ENCODE peak calls at places on chromosome 13, in nine cellular contexts. A is PC-3, S is colonic mucosa, V is neural crest cell, X is esophagus squamous epithelium, L is activated B cell treated with CpG ODN at 0.5 μM for 24 hours, W is SK-N-SH, G is fibroblast of mammary gland, M is cardiac muscle cell. U is an unnamed sample.
A peak's percentile ranks its signal among the peaks of the same experiment; 100 is the strongest.

GRCh38 chr13:45398862-45399261 is 19.3 kb downstream of the SLC25A30 start:
- DNase-seq in A (no peak), S (no peak), V (no peak), X (no peak), L (no peak), W (no peak), G (no peak), M (no peak), U (no peak)

GRCh38 chr13:96299235-96299634 is 209.3 kb downstream of the HS6ST3 start:
- DNase-seq in A (peak; percentile 1), S (no peak), V (no peak), X (no peak), L (no peak), W (no peak), G (no peak), M (no peak), U (no peak)

GRCh38 chr13:110714798-110715394 is 1.4 kb downstream of the ING1 start:
- DNase-seq in A (peak; percentile 37), S (peak; percentile 69), V (peak; percentile 37), X (no peak), L (peak; percentile 58), W (no peak), G (peak; percentile 34), M (peak; percentile 56), U (peak; percentile 73)

GRCh38 chr13:101915755-101916107 is 463.3 kb downstream of the ITGBL1 start:
- DNase-seq in A (no peak), S (no peak), V (no peak), X (no peak), L (no peak), W (no peak), G (no peak), M (no peak), U (no peak)

GRCh38 chr13:109734002-109734785 is 52.2 kb downstream of the IRS2 start:
- DNase-seq in A (no peak), S (no peak), V (no peak), X (no peak), L (no peak), W (no peak), G (no peak), M (no peak), U (no peak)

GRCh38 chr13:107563099-107563925 is 652.0 kb downstream of the LIG4 start:
- DNase-seq in A (no peak), S (no peak), V (peak; percentile 15), X (no peak), L (no peak), W (peak; percentile 25), G (no peak), M (no peak), U (no peak)

GRCh38 chr13:102598061-102598460 is 1.3 kb downstream of the TPP2 start:
- DNase-seq in A (no peak), S (no peak), V (no peak), X (no peak), L (no peak), W (peak; percentile 16), G (no peak), M (no peak), U (no peak)

GRCh38 chr13:37107868-37108267 is 2.4 kb upstream of the CSNK1A1L start:
- DNase-seq in A (peak; percentile 55), S (no peak), V (no peak), X (no peak), L (no peak), W (no peak), G (no peak), M (no peak), U (no peak)

GRCh38 chr13:74062933-74063332 is 71.3 kb downstream of the KLF12 start:
- DNase-seq in A (no peak), S (peak; percentile 24), V (no peak), X (no peak), L (no peak), W (no peak), G (peak; percentile 67), M (peak; percentile 70), U (no peak)

GRCh38 chr13:32791545-32792172 is 205.4 kb downstream of the PDS5B start:
- DNase-seq in A (peak; percentile 59), S (no peak), V (no peak), X (no peak), L (no peak), W (no peak), G (peak; percentile 9), M (no peak), U (no peak)

GRCh38 chr13:32790731-32791130 is 204.5 kb downstream of the PDS5B start:
- DNase-seq in A (peak; percentile 7), S (no peak), V (no peak), X (no peak), L (no peak), W (no peak), G (peak; percentile 5), M (peak; percentile 7), U (no peak)
- TF ChIP-seq CTCF in A (peak; percentile 30), S (no peak), V (no peak), X (no peak), L (no peak), W (peak; percentile 12), G (no peak), M (no peak), U (peak; percentile 20)

DNA sequence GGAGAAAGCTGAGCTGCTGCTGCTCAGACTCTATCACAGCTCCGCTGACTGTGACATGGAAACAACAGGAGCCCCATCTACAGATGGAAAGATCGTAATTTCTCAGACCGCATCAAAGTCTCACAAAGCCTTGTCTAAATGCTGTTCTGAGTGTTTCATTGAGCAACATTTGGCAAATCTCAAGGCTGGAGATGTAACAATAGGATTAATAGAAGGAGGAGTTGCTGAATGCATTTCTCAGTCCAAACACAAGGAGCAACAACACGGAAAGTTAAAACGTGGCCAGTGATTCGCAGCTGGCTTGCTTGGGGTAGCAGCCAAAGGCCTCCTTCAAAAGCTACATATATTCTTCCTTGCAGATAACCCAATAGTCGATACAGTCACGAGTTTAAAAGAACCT is 55.7 kb downstream of the MRPL57 start:
- DNase-seq in A (no peak), S (no peak), V (no peak), X (no peak), L (no peak), W (no peak), G (peak; percentile 44), M (peak; percentile 69), U (no peak)
- TF ChIP-seq CTCF in A (no peak), S (no peak), V (no peak), X (no peak), L (no peak), W (no peak), G (no peak), M (peak; percentile 14), U (no peak)

DNA sequence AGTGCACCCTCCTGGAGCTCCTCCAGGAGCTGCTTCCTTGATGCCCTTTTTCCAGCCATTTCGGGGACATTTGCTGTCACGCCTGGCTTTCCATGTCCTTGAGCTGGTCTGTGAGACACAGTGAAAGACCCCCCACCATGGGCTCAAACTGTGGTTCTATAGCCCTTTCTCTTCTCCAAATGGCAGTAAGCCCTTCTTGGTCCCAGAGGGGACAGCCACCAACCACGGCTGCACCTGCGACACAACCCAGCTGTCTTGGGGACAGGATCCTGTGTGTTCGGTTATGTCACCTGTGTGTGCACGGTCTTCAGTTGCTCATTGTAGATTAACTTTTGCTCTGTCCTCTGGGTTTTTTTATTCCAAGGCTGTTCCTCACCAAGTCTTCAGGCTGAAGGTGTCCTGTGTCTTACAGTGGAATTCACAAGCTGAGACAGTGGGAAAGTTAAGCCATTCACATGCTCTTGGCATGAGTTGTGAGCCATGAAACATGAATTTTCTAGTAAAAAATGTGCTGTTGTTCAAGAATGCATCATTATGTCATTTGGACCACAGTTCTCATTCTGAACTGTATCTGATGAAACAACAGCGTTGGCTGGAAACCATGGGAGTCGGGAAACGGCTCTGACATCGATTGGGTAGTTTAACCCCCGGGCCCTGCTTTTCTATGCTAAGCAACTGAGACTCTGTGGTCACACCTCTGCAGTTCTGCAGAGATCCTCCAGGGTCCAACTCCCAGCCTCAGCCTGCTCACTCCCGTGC is 129.5 kb upstream of the MCF2L start:
- DNase-seq in A (no peak), S (no peak), V (no peak), X (no peak), L (no peak), W (no peak), G (peak; percentile 78), M (peak; percentile 73), U (no peak)
- TF ChIP-seq CTCF in A (no peak), S (no peak), V (no peak), X (no peak), L (no peak), W (no peak), G (no peak), M (no peak), U (no peak)

GRCh38 chr13:114146629-114147028 is 14.2 kb upstream of the RASA3 start:
- DNase-seq in A (no peak), S (no peak), V (no peak), X (no peak), L (no peak), W (peak; percentile 67), G (no peak), M (no peak), U (no peak)
- TF ChIP-seq CTCF in A (no peak), S (no peak), V (no peak), X (no peak), L (no peak), W (peak; percentile 22), G (peak; percentile 16), M (peak; percentile 36), U (no peak)

DNA sequence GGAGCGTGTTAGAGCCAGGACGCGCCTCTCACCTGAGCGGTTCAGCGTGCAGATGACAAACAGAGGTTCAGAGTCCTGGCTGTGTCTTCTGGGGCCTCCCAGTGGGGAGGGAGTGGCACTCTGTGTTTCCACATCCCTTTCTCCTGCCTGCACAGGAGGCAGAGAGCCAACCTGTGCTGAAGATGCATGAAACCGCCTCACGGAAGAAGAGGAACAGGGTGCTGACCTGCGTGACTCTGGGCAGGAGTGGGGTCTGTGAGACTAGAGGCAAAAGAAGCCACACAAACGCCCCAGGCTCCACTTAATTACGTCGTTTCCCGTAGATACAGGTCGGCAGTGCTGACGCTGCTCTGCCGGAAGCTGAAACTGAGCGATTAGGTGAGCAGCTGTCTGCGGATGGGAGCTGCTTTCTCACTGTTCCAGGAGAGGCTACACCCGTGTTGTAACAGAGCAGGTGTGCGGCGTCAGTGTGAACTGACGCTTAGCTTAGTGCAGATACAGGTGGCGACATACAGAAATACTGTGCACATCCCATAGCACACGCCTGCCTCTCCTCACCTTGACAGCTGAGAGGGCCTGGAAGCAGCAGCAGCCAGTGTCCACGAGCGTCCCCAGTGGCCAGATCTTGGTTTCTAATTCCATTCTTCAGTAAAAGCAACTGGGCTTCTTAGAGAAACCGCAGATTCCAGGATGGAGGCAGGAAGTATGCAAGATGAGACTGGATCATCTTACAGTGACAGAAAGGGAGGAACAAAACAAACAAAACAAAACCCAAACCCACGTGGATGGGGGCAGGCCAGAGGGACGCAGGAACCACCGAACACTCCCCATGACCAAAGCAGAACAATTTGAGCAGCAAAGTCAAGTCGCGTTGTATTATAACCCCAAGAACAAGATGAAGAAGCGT is 37.7 kb upstream of the MCF2L start:
- DNase-seq in A (peak; percentile 80), S (peak; percentile 66), V (peak; percentile 54), X (no peak), L (no peak), W (peak; percentile 71), G (peak; percentile 72), M (peak; percentile 84), U (no peak)
- TF ChIP-seq CTCF in A (peak; percentile 80), S (peak; percentile 53), V (peak; percentile 69), X (peak; percentile 37), L (no peak), W (peak; percentile 69), G (peak; percentile 68), M (peak; percentile 86), U (peak; percentile 82)

GRCh38 chr13:35548790-35549189 is 72.3 kb upstream of the MAB21L1 start:
- DNase-seq in A (no peak), S (no peak), V (no peak), X (no peak), L (no peak), W (no peak), G (no peak), M (no peak), U (no peak)
- TF ChIP-seq CTCF in A (no peak), S (no peak), V (no peak), X (no peak), L (no peak), W (no peak), G (no peak), M (no peak), U (no peak)